ENCODE peak calls at places on chromosomes 3 and 15, in seven cellular contexts. C is WTC11, Y is HepG2, X is K562, P is A549, K is SK-N-SH, D is HCT116. T is an unnamed sample.

GRCh38 chr15:90191795-90192494 is 9.2 kb upstream of the SEMA4B start:
- DNase-seq in C (no peak), Y (peak), X (peak), P (no peak), K (peak), D (peak), T (peak)

GRCh38 chr15:89993344-89993743 is 7.8 kb upstream of the ZNF710 start:
- DNase-seq in C (no peak), Y (no peak), X (no peak), P (no peak), K (no peak), D (no peak), T (peak)

GRCh38 chr15:67158367-67158766 is 93.0 kb downstream of the SMAD3 start:
- DNase-seq in C (no peak), Y (no peak), X (no peak), P (no peak), K (no peak), D (no peak), T (no peak)

GRCh38 chr3:12553921-12554391 is 2.9 kb upstream of the MKRN2 start:
- DNase-seq in C (no peak), Y (no peak), X (peak), P (no peak), K (peak), D (no peak), T (peak)

GRCh38 chr3:128875556-128876120 is 3.8 kb upstream of the ACAD9 start:
- DNase-seq in C (peak), Y (peak), X (peak), P (peak), K (peak), D (no peak), T (peak)

GRCh38 chr15:101602801-101603200 is 49.4 kb downstream of the TM2D3 start:
- DNase-seq in C (no peak), Y (no peak), X (no peak), P (no peak), K (no peak), D (no peak), T (no peak)

GRCh38 chr3:127745656-127746399 is 73.1 kb downstream of the ABTB1 start:
- DNase-seq in C (no peak), Y (no peak), X (no peak), P (no peak), K (no peak), D (no peak), T (no peak)

GRCh38 chr3:55984631-55985030 is 483.6 kb downstream of the ERC2 start:
- DNase-seq in C (no peak), Y (no peak), X (no peak), P (no peak), K (no peak), D (no peak), T (no peak)

GRCh38 chr3:9704343-9705322 is 1.0 kb downstream of the CPNE9 start:
- DNase-seq in C (peak), Y (peak), X (peak), P (peak), K (peak), D (no peak), T (no peak)

GRCh38 chr15:101122806-101123205 is 129.0 kb downstream of the CHSY1 start:
- DNase-seq in C (no peak), Y (no peak), X (no peak), P (no peak), K (no peak), D (no peak), T (no peak)

GRCh38 chr15:95557226-95558046 is 773.1 kb upstream of the NR2F2 start:
- DNase-seq in C (no peak), Y (peak), X (peak), P (peak), K (no peak), D (peak), T (peak)

GRCh38 chr3:100640633-100641032 is 31.2 kb downstream of the ADGRG7 start:
- DNase-seq in C (no peak), Y (no peak), X (no peak), P (no peak), K (no peak), D (no peak), T (no peak)

GRCh38 chr3:115836944-115837343 is 213.6 kb downstream of the GAP43 start:
- DNase-seq in C (no peak), Y (no peak), X (peak), P (peak), K (peak), D (peak), T (peak)

GRCh38 chr3:104846270-104846669 is 520.4 kb upstream of the ALCAM start:
- DNase-seq in C (no peak), Y (no peak), X (no peak), P (no peak), K (no peak), D (no peak), T (no peak)

GRCh38 chr3:85342915-85343314 is 384.1 kb downstream of the CADM2 start:
- DNase-seq in C (no peak), Y (peak), X (peak), P (peak), K (peak), D (no peak), T (peak)

GRCh38 chr3:54067060-54067459 is 55.3 kb upstream of the CACNA2D3 start:
- DNase-seq in C (no peak), Y (no peak), X (no peak), P (no peak), K (no peak), D (no peak), T (no peak)

GRCh38 chr15:89078831-89079810 is 9.1 kb upstream of the ABHD2 start:
- DNase-seq in C (no peak), Y (no peak), X (no peak), P (no peak), K (no peak), D (no peak), T (no peak)

DNA sequence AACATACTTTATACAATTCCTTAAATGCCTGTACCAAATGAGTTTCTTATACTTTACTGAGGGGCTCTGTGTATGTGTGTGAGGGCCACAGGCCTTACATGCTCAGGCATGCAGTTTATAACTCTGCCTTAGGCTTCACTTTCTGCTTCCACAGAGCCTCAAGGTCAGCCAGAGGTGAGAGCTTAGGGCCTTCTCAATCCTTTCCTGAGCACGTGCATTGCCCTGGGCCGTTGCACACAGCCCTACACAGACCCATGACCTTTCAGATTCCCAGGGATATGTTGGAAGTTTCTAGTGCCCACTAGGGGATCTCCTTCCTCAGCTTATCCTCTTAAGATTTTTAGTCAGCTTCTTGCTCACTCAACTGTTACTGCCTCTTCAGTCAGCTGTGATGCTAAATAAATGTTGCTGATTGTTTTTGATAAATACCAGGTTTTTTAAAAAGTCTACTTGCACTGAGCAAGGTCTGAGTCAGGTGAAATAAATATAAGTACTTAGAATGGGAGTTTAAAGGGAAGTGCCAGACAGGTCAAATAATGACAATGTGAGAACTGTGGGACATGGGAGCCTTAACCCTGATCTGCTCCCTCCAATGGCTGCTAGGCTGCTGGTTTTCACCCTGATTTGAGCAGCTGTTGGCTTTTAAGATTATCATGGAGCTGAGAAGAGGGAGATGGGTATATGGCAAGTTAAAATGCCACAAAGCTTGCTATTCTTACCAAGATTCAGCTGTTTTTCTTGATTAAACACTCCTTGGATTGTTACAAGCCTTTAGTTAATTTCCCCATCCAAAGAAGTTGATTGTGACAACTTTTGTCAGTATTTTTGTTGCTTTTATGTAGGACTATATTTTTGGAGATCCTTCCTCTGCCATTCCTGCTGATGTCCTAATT is 169.5 kb downstream of the PLD1 start:
- DNase-seq in C (peak), Y (peak), X (peak), P (no peak), K (no peak), D (no peak), T (no peak)
- TF ChIP-seq CTCF in C (no peak), Y (no peak), X (peak), P (no peak), K (peak), D (peak), T (no peak)

GRCh38 chr15:99518191-99518590 is 47.6 kb upstream of the MEF2A start:
- DNase-seq in C (no peak), Y (no peak), X (no peak), P (no peak), K (no peak), D (no peak), T (no peak)
- TF ChIP-seq MAX in C (no peak), Y (no peak), X (no peak), P (no peak), K (no peak), D (no peak), T (no peak)

GRCh38 chr3:73094127-73094526 is 32.7 kb downstream of the EBLN2 start:
- DNase-seq in C (no peak), Y (peak), X (peak), P (peak), K (peak), D (peak), T (peak)
- TF ChIP-seq CTCF in C (no peak), Y (peak), X (peak), P (no peak), K (no peak), D (peak), T (peak)

DNA sequence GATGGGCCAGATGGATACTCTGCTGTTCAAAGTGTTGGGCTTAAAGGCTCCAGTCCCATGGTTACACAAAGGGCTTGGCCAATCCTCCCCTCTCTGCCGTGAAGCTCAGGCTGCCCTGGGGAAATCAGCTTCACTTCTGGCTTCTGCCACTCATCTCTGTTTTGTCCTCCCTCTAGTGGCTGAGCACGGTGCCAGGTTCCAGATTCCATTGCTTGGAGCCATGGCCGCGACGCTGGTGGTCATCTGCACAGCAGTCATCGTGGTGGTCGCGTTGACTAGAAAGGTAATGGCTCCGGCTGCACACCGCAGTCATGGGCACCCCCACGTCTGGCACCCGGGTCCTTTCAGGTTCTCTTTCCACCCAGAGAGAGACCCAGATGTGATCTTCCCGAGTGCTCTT is 5.6 kb downstream of the TIGIT start:
- DNase-seq in C (peak), Y (peak), X (peak), P (peak), K (peak), D (peak), T (peak)
- TF ChIP-seq MAX in C (no peak), Y (no peak), X (no peak), P (no peak), K (no peak), D (no peak), T (no peak)

GRCh38 chr3:121852256-121852655 is 17.2 kb downstream of the EAF2 start:
- DNase-seq in C (no peak), Y (no peak), X (no peak), P (no peak), K (no peak), D (no peak), T (no peak)
- TF ChIP-seq CTCF in C (no peak), Y (no peak), X (no peak), P (no peak), K (no peak), D (no peak), T (no peak)

DNA sequence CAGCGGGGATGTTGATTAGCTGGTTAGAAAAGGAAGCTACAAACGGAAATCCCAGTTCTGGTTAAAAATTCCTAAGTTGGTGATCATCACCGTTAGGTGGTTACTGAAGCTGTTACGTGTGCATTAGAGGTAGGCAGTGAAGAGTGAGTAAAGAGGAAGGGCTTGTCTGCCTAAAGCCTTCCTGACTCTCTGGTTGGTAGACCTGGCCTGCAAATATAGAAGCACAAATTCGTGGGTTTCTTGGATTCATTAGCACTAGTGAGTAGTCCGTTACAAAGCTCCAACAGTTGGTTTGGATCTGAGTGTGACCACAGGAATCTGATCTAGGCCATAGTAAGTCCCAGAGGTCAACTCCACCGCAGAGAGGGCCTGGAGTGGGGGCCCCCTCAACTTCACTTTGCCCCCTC is 174.0 kb upstream of the TP63 start:
- DNase-seq in C (no peak), Y (no peak), X (no peak), P (no peak), K (no peak), D (no peak), T (no peak)
- TF ChIP-seq MAX in C (no peak), Y (no peak), X (no peak), P (no peak), K (no peak), D (no peak), T (no peak)

GRCh38 chr15:41937568-41937923 is 34.8 kb downstream of the EHD4 start:
- DNase-seq in C (no peak), Y (no peak), X (no peak), P (no peak), K (no peak), D (no peak), T (no peak)
- TF ChIP-seq CTCF in C (no peak), Y (no peak), X (no peak), P (no peak), K (no peak), D (no peak), T (no peak)